ENCODE peak calls at places on chromosomes 2 and 18, in six cellular contexts. A, T, X, G, J and H are unnamed samples. For H3K9me3, the result is how much of the 10 kb centered on the place peaks cover.

GRCh38 chr2:74845991-74846390 is 12.1 kb downstream of the HK2 start:
- DNase-seq in J (no peak), G (no peak), A (no peak), T (no peak), X (no peak), H (no peak)

GRCh38 chr2:102187191-102188150 is 648 bp downstream of the IL1RL2 start:
- DNase-seq in A (no peak), T (no peak), X (no peak), J (peak), G (peak), H (peak)

GRCh38 chr2:68907232-68907922 is 36.2 kb upstream of the BMP10 start:
- DNase-seq in T (no peak), X (no peak), A (no peak), J (no peak), G (no peak), H (no peak)

GRCh38 chr2:10240161-10240681 is 62.5 kb upstream of the HPCAL1 start:
- DNase-seq in X (no peak), T (no peak), G (no peak), A (no peak), J (no peak), H (no peak)

GRCh38 chr2:112566104-112566503 is 18.3 kb upstream of the CHCHD5 start:
- DNase-seq in G (no peak), T (no peak), A (no peak), J (no peak), X (no peak), H (no peak)

GRCh38 chr2:204575463-204575862 is 30.2 kb downstream of the PARD3B start:
- DNase-seq in J (no peak), A (no peak), G (no peak), X (no peak), T (no peak), H (no peak)

GRCh38 chr18:79826966-79827365 is 29.2 kb downstream of the KCNG2 start:
- DNase-seq in X (no peak), T (no peak), A (no peak), G (peak), J (no peak), H (no peak)

GRCh38 chr18:9137168-9138066 is 836 bp downstream of the ANKRD12 start:
- DNase-seq in J (peak), G (peak), T (peak), X (peak), A (peak), H (peak)

GRCh38 chr2:217370391-217370790 is 510.5 kb upstream of the TNP1 start:
- DNase-seq in T (no peak), A (no peak), G (no peak), X (peak), J (no peak), H (no peak)

GRCh38 chr2:150125708-150126107 is 361.8 kb downstream of the RND3 start:
- DNase-seq in G (no peak), J (no peak), X (no peak), T (peak), A (no peak), H (no peak)

GRCh38 chr2:100107911-100108647 is 34.3 kb downstream of the AFF3 start:
- DNase-seq in X (no peak), T (no peak), G (no peak), A (no peak), J (no peak), H (no peak)

GRCh38 chr2:100104718-100105677 is 37.4 kb downstream of the AFF3 start:
- DNase-seq in J (peak), X (no peak), A (no peak), G (no peak), T (peak), H (peak)

GRCh38 chr2:100107440-100107839 is 35.0 kb downstream of the AFF3 start:
- DNase-seq in J (no peak), T (no peak), X (no peak), G (no peak), A (no peak), H (no peak)

GRCh38 chr2:100105678-100106054 is 36.7 kb downstream of the AFF3 start:
- DNase-seq in A (no peak), G (no peak), J (no peak), T (peak), X (no peak), H (no peak)

GRCh38 chr2:100106460-100106859 is 35.9 kb downstream of the AFF3 start:
- DNase-seq in X (no peak), G (no peak), A (no peak), T (peak), J (no peak), H (no peak)
- H3K27ac ChIP-seq in X (no peak), G (no peak), A (no peak), T (no peak), J (no peak), H (no peak)

GRCh38 chr2:37205689-37206341 is 9.5 kb downstream of the CEBPZOS start:
- DNase-seq in G (no peak), A (no peak), J (no peak), X (no peak), T (peak), H (no peak)
- H3K9me3 ChIP-seq in G (under half), A (under half), J (under half), X (under half), T (under half), H (under half)

GRCh38 chr2:46492301-46492700 is 12.9 kb downstream of the TMEM247 start:
- DNase-seq in J (no peak), A (no peak), G (no peak), T (no peak), X (no peak), H (no peak)

GRCh38 chr2:46488389-46488788 is 9.0 kb downstream of the TMEM247 start:
- DNase-seq in X (no peak), T (no peak), A (no peak), J (no peak), G (no peak), H (no peak)

GRCh38 chr2:46493241-46493970 is 14.0 kb downstream of the TMEM247 start:
- DNase-seq in A (no peak), G (no peak), T (no peak), X (no peak), J (no peak), H (no peak)

GRCh38 chr2:46489430-46489829 is 10.1 kb downstream of the TMEM247 start:
- DNase-seq in T (no peak), X (no peak), G (no peak), A (no peak), J (peak), H (no peak)

GRCh38 chr2:46490521-46491141 is 11.3 kb downstream of the TMEM247 start:
- DNase-seq in T (no peak), X (no peak), A (no peak), G (no peak), J (peak), H (no peak)
- H3K27ac ChIP-seq in T (no peak), X (no peak), A (no peak), G (no peak), J (peak), H (no peak)

DNA sequence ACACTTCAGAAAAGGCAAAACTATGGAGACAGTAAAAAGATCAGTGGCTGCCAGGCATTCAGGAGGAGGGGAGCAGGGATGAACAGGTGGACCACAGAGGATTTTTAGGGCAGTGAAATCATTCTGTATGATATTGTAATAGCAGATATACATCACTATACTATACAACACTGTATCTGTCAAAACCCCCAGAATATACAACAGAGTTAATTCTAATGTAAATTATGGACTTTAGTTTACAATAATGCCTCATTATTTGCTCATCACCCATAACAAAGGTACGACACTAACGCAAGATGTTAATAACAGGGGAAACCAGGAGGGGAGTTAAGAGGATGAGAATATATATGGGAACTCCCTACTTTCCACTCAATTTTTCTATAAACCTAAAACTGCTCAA is 28.8 kb downstream of the MAP3K2 start:
- DNase-seq in G (no peak), X (no peak), J (no peak), A (no peak), T (no peak), H (no peak)
- H3K9me3 ChIP-seq in G (under half), X (under half), J (under half), A (under half), T (under half), H (under half)

GRCh38 chr18:34550156-34550555 is 159.9 kb upstream of the DTNA start:
- DNase-seq in X (no peak), A (no peak), G (no peak), T (no peak), J (no peak), H (no peak)

GRCh38 chr18:34548973-34549294 is 161.2 kb upstream of the DTNA start:
- DNase-seq in J (no peak), G (no peak), X (no peak), T (no peak), A (no peak), H (no peak)

GRCh38 chr18:34548120-34548972 is 161.8 kb upstream of the DTNA start:
- DNase-seq in G (no peak), T (no peak), X (no peak), A (no peak), J (no peak), H (no peak)

GRCh38 chr18:34550902-34551301 is 159.2 kb upstream of the DTNA start:
- DNase-seq in X (no peak), T (no peak), G (no peak), J (no peak), A (no peak), H (no peak)

GRCh38 chr18:34549367-34549766 is 160.7 kb upstream of the DTNA start:
- DNase-seq in G (no peak), J (no peak), A (no peak), X (no peak), T (no peak), H (no peak)
- H3K27ac ChIP-seq in G (no peak), J (no peak), A (no peak), X (no peak), T (no peak), H (no peak)